ENCODE peak calls at places on chromosomes 6 and 20, in eight cellular contexts. O, W, P, A, H, K, G and N are unnamed samples.

GRCh38 chr6:960356-960755 is 267.4 kb upstream of the EXOC2 start:
- DNase-seq in O (no peak), W (no peak), P (no peak), A (no peak), H (no peak), K (no peak), G (no peak), N (no peak)

GRCh38 chr20:25082498-25082873 is 545 bp upstream of the VSX1 start:
- DNase-seq in O (no peak), W (no peak), P (no peak), A (no peak), H (no peak), K (no peak), G (no peak), N (no peak)

GRCh38 chr6:136333824-136334464 is 44.3 kb upstream of the BCLAF1 start:
- DNase-seq in O (no peak), W (no peak), P (no peak), A (peak), H (no peak), K (no peak), G (no peak), N (no peak)

GRCh38 chr6:158002951-158003853 is 21.5 kb downstream of the SYNJ2 start:
- DNase-seq in O (no peak), W (peak), P (no peak), A (no peak), H (peak), K (no peak), G (peak), N (no peak)

GRCh38 chr6:53439556-53439955 is 90.8 kb upstream of the ELOVL5 start:
- DNase-seq in O (no peak), W (peak), P (no peak), A (no peak), H (no peak), K (no peak), G (no peak), N (no peak)

GRCh38 chr6:36717231-36717825 is 19.7 kb downstream of the RAB44 start:
- DNase-seq in O (no peak), W (no peak), P (no peak), A (no peak), H (no peak), K (no peak), G (no peak), N (no peak)

GRCh38 chr6:81561731-81562130 is 190.8 kb downstream of the TENT5A start:
- DNase-seq in O (no peak), W (peak), P (no peak), A (no peak), H (no peak), K (no peak), G (no peak), N (no peak)

GRCh38 chr6:112620832-112621569 is 273.9 kb downstream of the RFPL4B start:
- DNase-seq in O (no peak), W (peak), P (no peak), A (no peak), H (peak), K (no peak), G (no peak), N (no peak)

GRCh38 chr6:153328194-153328593 is 197.1 kb upstream of the RGS17 start:
- DNase-seq in O (no peak), W (no peak), P (no peak), A (no peak), H (no peak), K (no peak), G (no peak), N (no peak)

GRCh38 chr20:50980071-50980681 is 21.6 kb downstream of the MOCS3 start:
- DNase-seq in O (no peak), W (peak), P (no peak), A (peak), H (peak), K (no peak), G (no peak), N (no peak)

GRCh38 chr6:28380381-28380780 is 19.2 kb downstream of the ZSCAN12 start:
- DNase-seq in O (no peak), W (no peak), P (no peak), A (no peak), H (no peak), K (no peak), G (no peak), N (no peak)

GRCh38 chr20:31547720-31548298 is 33.6 kb downstream of the HM13 start:
- DNase-seq in O (no peak), W (no peak), P (no peak), A (no peak), H (no peak), K (no peak), G (no peak), N (no peak)

GRCh38 chr6:156628805-156629204 is 148.4 kb upstream of the ARID1B start:
- DNase-seq in O (no peak), W (no peak), P (no peak), A (no peak), H (no peak), K (no peak), G (no peak), N (no peak)

GRCh38 chr6:624979-625378 is 31.9 kb downstream of the HUS1B start:
- DNase-seq in O (no peak), W (peak), P (no peak), A (peak), H (peak), K (peak), G (no peak), N (peak)

GRCh38 chr20:32004963-32005362 is 5.3 kb upstream of the CCM2L start:
- DNase-seq in O (no peak), W (peak), P (no peak), A (peak), H (no peak), K (no peak), G (no peak), N (no peak)

GRCh38 chr20:24962510-24962909 is 13.4 kb downstream of the CST7 start:
- DNase-seq in O (no peak), W (no peak), P (no peak), A (no peak), H (no peak), K (no peak), G (no peak), N (no peak)

GRCh38 chr6:38805682-38806081 is 90.6 kb downstream of the DNAH8 start:
- DNase-seq in O (no peak), W (no peak), P (no peak), A (no peak), H (no peak), K (no peak), G (no peak), N (no peak)

GRCh38 chr6:72524011-72524645 is 97.7 kb upstream of the KCNQ5 start:
- DNase-seq in O (peak), W (no peak), P (no peak), A (no peak), H (no peak), K (no peak), G (no peak), N (no peak)

GRCh38 chr6:133767571-133767970 is 121.3 kb upstream of the TCF21 start:
- DNase-seq in O (no peak), W (no peak), P (no peak), A (no peak), H (no peak), K (no peak), G (no peak), N (no peak)

GRCh38 chr20:36306557-36307411 is 645 bp downstream of the DLGAP4 start:
- DNase-seq in O (no peak), W (no peak), P (no peak), A (no peak), H (no peak), K (no peak), G (no peak), N (no peak)

GRCh38 chr6:157496534-157497095 is 115.6 kb downstream of the ZDHHC14 start:
- DNase-seq in O (no peak), W (no peak), P (no peak), A (no peak), H (no peak), K (no peak), G (no peak), N (no peak)

GRCh38 chr20:17921774-17922173 is 46.8 kb downstream of the SNX5 start:
- DNase-seq in O (no peak), W (no peak), P (no peak), A (no peak), H (no peak), K (no peak), G (no peak), N (no peak)

GRCh38 chr6:161100072-161100471 is 108.5 kb downstream of the MAP3K4 start:
- DNase-seq in O (no peak), W (peak), P (no peak), A (no peak), H (peak), K (no peak), G (no peak), N (no peak)

GRCh38 chr6:21523652-21524051 is 69.9 kb upstream of the SOX4 start:
- DNase-seq in O (no peak), W (no peak), P (no peak), A (no peak), H (no peak), K (no peak), G (no peak), N (no peak)

GRCh38 chr20:38134427-38135281 is 30.4 kb downstream of the TGM2 start:
- DNase-seq in O (no peak), W (peak), P (peak), A (peak), H (no peak), K (no peak), G (no peak), N (no peak)

GRCh38 chr6:47146426-47147174 is 104.5 kb upstream of the ADGRF1 start:
- DNase-seq in O (no peak), W (peak), P (no peak), A (peak), H (no peak), K (no peak), G (no peak), N (no peak)

GRCh38 chr6:4809999-4810918 is 34.1 kb downstream of the CDYL start:
- DNase-seq in O (no peak), W (peak), P (no peak), A (no peak), H (no peak), K (no peak), G (no peak), N (no peak)

GRCh38 chr6:41601248-41601549 is 37.1 kb upstream of the MDFI start:
- DNase-seq in O (no peak), W (no peak), P (no peak), A (no peak), H (no peak), K (no peak), G (no peak), N (no peak)

GRCh38 chr20:21510414-21510971 is 3.4 kb downstream of the NKX2-2 start:
- DNase-seq in O (peak), W (no peak), P (no peak), A (peak), H (no peak), K (no peak), G (no peak), N (peak)

GRCh38 chr6:19839788-19840187 is 2.6 kb downstream of the ID4 start:
- DNase-seq in O (no peak), W (no peak), P (no peak), A (no peak), H (no peak), K (no peak), G (no peak), N (no peak)

GRCh38 chr6:137045221-137045789 is 540 bp upstream of the IL20RA start:
- DNase-seq in O (no peak), W (no peak), P (no peak), A (no peak), H (no peak), K (no peak), G (no peak), N (no peak)

GRCh38 chr6:56088641-56089040 is 158.7 kb downstream of the COL21A1 start:
- DNase-seq in O (no peak), W (no peak), P (no peak), A (no peak), H (no peak), K (no peak), G (no peak), N (no peak)

GRCh38 chr6:170374571-170375444 is 68.2 kb downstream of the FAM120B start:
- DNase-seq in O (no peak), W (peak), P (no peak), A (peak), H (no peak), K (no peak), G (no peak), N (no peak)

GRCh38 chr6:140744648-140745320 is 1370.3 kb upstream of the CITED2 start:
- DNase-seq in O (no peak), W (peak), P (no peak), A (peak), H (no peak), K (no peak), G (no peak), N (no peak)

GRCh38 chr6:108763931-108764579 is 84.2 kb upstream of the ARMC2 start:
- DNase-seq in O (no peak), W (no peak), P (no peak), A (no peak), H (no peak), K (no peak), G (no peak), N (no peak)

GRCh38 chr20:2873010-2873746 is at the start of gene PTPRA:
- DNase-seq in O (peak), W (peak), P (peak), A (peak), H (peak), K (peak), G (peak), N (peak)

GRCh38 chr6:4295058-4295788 is 159.8 kb upstream of the ECI2 start:
- DNase-seq in O (no peak), W (no peak), P (no peak), A (no peak), H (no peak), K (no peak), G (no peak), N (no peak)

GRCh38 chr6:122399348-122400120 is at the start of gene HSF2:
- DNase-seq in O (peak), W (peak), P (peak), A (peak), H (peak), K (peak), G (peak), N (peak)
- TF ChIP-seq CTCF in O (no peak), W (no peak), P (no peak), A (no peak), H (peak), K (peak), G (peak), N (no peak)

GRCh38 chr6:146047356-146047755 is 18.5 kb downstream of the GRM1 start:
- DNase-seq in O (no peak), W (no peak), P (no peak), A (no peak), H (no peak), K (no peak), G (no peak), N (no peak)

DNA sequence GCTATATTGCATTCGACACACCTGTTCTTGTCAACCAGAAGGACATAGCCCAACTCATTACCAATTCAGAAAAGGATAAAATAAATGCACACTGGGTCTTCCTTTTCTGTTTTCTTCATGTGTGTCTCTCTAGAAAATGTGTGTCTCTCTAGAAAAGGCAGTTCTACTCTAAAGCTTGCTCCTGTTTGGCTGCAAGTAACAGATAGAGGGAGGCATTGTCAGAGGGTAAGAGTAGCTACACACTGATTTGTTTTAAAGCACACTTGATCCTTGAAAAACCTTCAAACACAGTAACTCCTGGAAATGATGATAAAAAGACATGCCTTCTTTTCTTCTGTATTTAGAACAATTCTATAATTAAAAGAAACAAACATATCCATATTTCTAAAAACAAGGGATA is 21.3 kb downstream of the GRM1 start:
- DNase-seq in O (no peak), W (no peak), P (no peak), A (no peak), H (no peak), K (no peak), G (no peak), N (no peak)
- TF ChIP-seq CTCF in O (no peak), W (no peak), P (no peak), A (no peak), H (no peak), K (no peak), G (no peak), N (no peak)

GRCh38 chr20:54479138-54479906 is 3.9 kb downstream of the DOK5 start:
- DNase-seq in O (no peak), W (no peak), P (no peak), A (peak), H (peak), K (no peak), G (no peak), N (no peak)
- TF ChIP-seq CTCF in O (peak), W (peak), P (no peak), A (peak), H (peak), K (no peak), G (peak), N (no peak)

GRCh38 chr6:166394036-166394892 is 11.5 kb upstream of the MPC1 start:
- DNase-seq in O (no peak), W (no peak), P (no peak), A (no peak), H (no peak), K (no peak), G (no peak), N (no peak)
- TF ChIP-seq CTCF in O (no peak), W (no peak), P (no peak), A (no peak), H (no peak), K (no peak), G (no peak), N (no peak)

GRCh38 chr6:91276315-91276714 is 689.4 kb upstream of the MAP3K7 start:
- DNase-seq in O (no peak), W (peak), P (no peak), A (peak), H (peak), K (no peak), G (no peak), N (no peak)
- TF ChIP-seq CTCF in O (peak), W (peak), P (no peak), A (peak), H (peak), K (no peak), G (peak), N (peak)

GRCh38 chr20:58868795-58869194 is 16.3 kb downstream of the GNAS start:
- DNase-seq in O (peak), W (no peak), P (no peak), A (no peak), H (peak), K (peak), G (no peak), N (no peak)
- TF ChIP-seq CTCF in O (no peak), W (no peak), P (no peak), A (no peak), H (peak), K (peak), G (peak), N (peak)